ENCODE peak calls at places on chromosome 3, in eight cellular contexts. A is progenitor cell of endocrine pancreas, F is T follicular helper cell, D is H54, Z is body of pancreas, J is AG10803, Y is T1000, X is iris pigment epithelial cell. G is an unnamed sample.

GRCh38 chr3:45599984-45600650 is 5.6 kb downstream of the LIMD1 start:
- DNase-seq in X (no peak), J (no peak), D (no peak), F (no peak), A (no peak), Z (peak), Y (no peak), G (no peak)

GRCh38 chr3:170670504-170670903 is 84.6 kb upstream of the SLC7A14 start:
- DNase-seq in Z (no peak), A (no peak), X (peak), D (no peak), J (no peak), F (no peak), Y (no peak), G (no peak)

GRCh38 chr3:48623851-48624547 is 2.4 kb upstream of the TMEM89 start:
- DNase-seq in Y (no peak), A (no peak), D (no peak), Z (no peak), F (no peak), X (no peak), J (no peak), G (no peak)

GRCh38 chr3:139203752-139204151 is 140.1 kb upstream of the MRPS22 start:
- DNase-seq in F (no peak), Z (no peak), A (no peak), X (no peak), Y (no peak), D (no peak), J (no peak), G (no peak)

GRCh38 chr3:23183731-23184130 is 19.4 kb upstream of the UBE2E2 start:
- DNase-seq in D (peak), F (no peak), A (no peak), Y (no peak), Z (peak), J (peak), X (peak), G (peak)

GRCh38 chr3:116444099-116444700 is 1.1 kb downstream of the LSAMP start:
- DNase-seq in Z (no peak), X (no peak), A (no peak), D (no peak), Y (no peak), J (no peak), F (no peak), G (no peak)

GRCh38 chr3:120498947-120499346 is 48.2 kb upstream of the FSTL1 start:
- DNase-seq in Y (peak), X (peak), J (peak), Z (peak), A (no peak), D (peak), F (no peak), G (no peak)

GRCh38 chr3:14422016-14422963 is 19.9 kb downstream of the SLC6A6 start:
- DNase-seq in X (no peak), F (no peak), A (no peak), Y (no peak), Z (no peak), D (no peak), J (no peak), G (no peak)

GRCh38 chr3:36763850-36764703 is at the start of gene DCLK3:
- DNase-seq in Y (no peak), F (no peak), X (no peak), Z (no peak), A (peak), D (no peak), J (no peak), G (no peak)

GRCh38 chr3:161372321-161373260 is 1.3 kb upstream of the SPTSSB start:
- DNase-seq in Y (no peak), Z (peak), F (no peak), D (no peak), X (peak), J (no peak), A (peak), G (peak)

GRCh38 chr3:52780298-52780585 is 2.8 kb downstream of the ITIH1 start:
- DNase-seq in D (no peak), J (no peak), X (no peak), F (no peak), Y (no peak), A (no peak), Z (no peak), G (no peak)

GRCh38 chr3:183815565-183815943 is 9.8 kb downstream of the MAP6D1 start:
- DNase-seq in Y (no peak), J (no peak), D (no peak), F (no peak), A (no peak), Z (no peak), X (no peak), G (no peak)

GRCh38 chr3:184575701-184576100 is 14.1 kb downstream of the EPHB3 start:
- DNase-seq in J (no peak), Z (no peak), F (no peak), D (no peak), Y (no peak), X (no peak), A (no peak), G (no peak)

GRCh38 chr3:124974691-124975090 is 40.1 kb upstream of the MUC13 start:
- DNase-seq in Y (no peak), X (no peak), J (no peak), F (no peak), Z (no peak), D (no peak), A (no peak), G (no peak)

GRCh38 chr3:42936157-42936981 is 30.4 kb downstream of the ZNF662 start:
- DNase-seq in F (no peak), Z (peak), Y (peak), X (peak), J (peak), D (no peak), A (no peak), G (no peak)